ENCODE peak calls at places on chromosomes 2 and 18, in eight cellular contexts. One of them, this sample, is unnamed.

GRCh38 chr2:439540-440465 is 151.9 kb upstream of the ALKAL2 start:
- DNase-seq in Panc1: no peak
- DNase-seq in ovary: no peak
- DNase-seq in GM10248: no peak
- DNase-seq in adrenal gland: no peak
- DNase-seq in heart left ventricle: no peak
- DNase-seq in A549: no peak
- DNase-seq in BJ: no peak
- DNase-seq in this sample: no peak

GRCh38 chr2:30305235-30305634 is 73.9 kb downstream of the LBH start:
- DNase-seq in Panc1: no peak
- DNase-seq in ovary: no peak
- DNase-seq in GM10248: no peak
- DNase-seq in adrenal gland: no peak
- DNase-seq in heart left ventricle: no peak
- DNase-seq in A549: no peak
- DNase-seq in BJ: no peak
- DNase-seq in this sample: no peak

GRCh38 chr2:238235331-238235732 is 4.5 kb downstream of the HES6 start:
- DNase-seq in Panc1: no peak
- DNase-seq in ovary: no peak
- DNase-seq in GM10248: no peak
- DNase-seq in adrenal gland: peak; percentile 45
- DNase-seq in heart left ventricle: no peak
- DNase-seq in A549: no peak
- DNase-seq in BJ: no peak
- DNase-seq in this sample: no peak

GRCh38 chr2:182031956-182032355 is 46.3 kb downstream of the PPP1R1C start:
- DNase-seq in Panc1: no peak
- DNase-seq in ovary: no peak
- DNase-seq in GM10248: no peak
- DNase-seq in adrenal gland: no peak
- DNase-seq in heart left ventricle: no peak
- DNase-seq in A549: no peak
- DNase-seq in BJ: no peak
- DNase-seq in this sample: no peak

GRCh38 chr2:160555420-160555819 is 61.8 kb upstream of the RBMS1 start:
- DNase-seq in Panc1: no peak
- DNase-seq in ovary: no peak
- DNase-seq in GM10248: no peak
- DNase-seq in adrenal gland: no peak
- DNase-seq in heart left ventricle: no peak
- DNase-seq in A549: no peak
- DNase-seq in BJ: no peak
- DNase-seq in this sample: no peak

GRCh38 chr2:73283545-73284295 is 558 bp downstream of the FBXO41 start:
- DNase-seq in Panc1: no peak
- DNase-seq in ovary: no peak
- DNase-seq in GM10248: no peak
- DNase-seq in adrenal gland: no peak
- DNase-seq in heart left ventricle: no peak
- DNase-seq in A549: no peak
- DNase-seq in BJ: no peak
- DNase-seq in this sample: no peak

GRCh38 chr18:59395226-59396175 is 36.4 kb upstream of the LMAN1 start:
- DNase-seq in Panc1: no peak
- DNase-seq in ovary: no peak
- DNase-seq in GM10248: no peak
- DNase-seq in adrenal gland: no peak
- DNase-seq in heart left ventricle: no peak
- DNase-seq in A549: no peak
- DNase-seq in BJ: no peak
- DNase-seq in this sample: no peak

GRCh38 chr2:8851811-8852560 is 14.6 kb upstream of the KIDINS220 start:
- DNase-seq in Panc1: no peak
- DNase-seq in ovary: no peak
- DNase-seq in GM10248: no peak
- DNase-seq in adrenal gland: no peak
- DNase-seq in heart left ventricle: no peak
- DNase-seq in A549: no peak
- DNase-seq in BJ: no peak
- DNase-seq in this sample: no peak

GRCh38 chr18:39494211-39494896 is 1928.8 kb upstream of the CELF4 start:
- DNase-seq in Panc1: no peak
- DNase-seq in ovary: no peak
- DNase-seq in GM10248: no peak
- DNase-seq in adrenal gland: no peak
- DNase-seq in heart left ventricle: no peak
- DNase-seq in A549: no peak
- DNase-seq in BJ: no peak
- DNase-seq in this sample: no peak

GRCh38 chr2:120308038-120308910 is 37.7 kb upstream of the INHBB start:
- DNase-seq in Panc1: no peak
- DNase-seq in ovary: no peak
- DNase-seq in GM10248: peak; percentile 61
- DNase-seq in adrenal gland: no peak
- DNase-seq in heart left ventricle: no peak
- DNase-seq in A549: no peak
- DNase-seq in BJ: no peak
- DNase-seq in this sample: no peak

GRCh38 chr2:133607679-133608078 is 39.4 kb upstream of the NCKAP5 start:
- DNase-seq in Panc1: no peak
- DNase-seq in ovary: no peak
- DNase-seq in GM10248: no peak
- DNase-seq in adrenal gland: no peak
- DNase-seq in heart left ventricle: no peak
- DNase-seq in A549: no peak
- DNase-seq in BJ: peak; percentile 26
- DNase-seq in this sample: peak; percentile 13

GRCh38 chr2:8633735-8634313 is 48.0 kb upstream of the ID2 start:
- DNase-seq in Panc1: no peak
- DNase-seq in ovary: no peak
- DNase-seq in GM10248: no peak
- DNase-seq in adrenal gland: no peak
- DNase-seq in heart left ventricle: no peak
- DNase-seq in A549: peak; percentile 98
- DNase-seq in BJ: peak; percentile 35
- DNase-seq in this sample: peak; percentile 92

GRCh38 chr2:102141915-102142828 is at the start of gene IL1R1:
- DNase-seq in Panc1: no peak
- DNase-seq in ovary: peak; percentile 89
- DNase-seq in GM10248: peak; percentile 36
- DNase-seq in adrenal gland: peak; percentile 79
- DNase-seq in heart left ventricle: peak; percentile 87
- DNase-seq in A549: peak; percentile 67
- DNase-seq in BJ: no peak
- DNase-seq in this sample: no peak

GRCh38 chr18:39500320-39500719 is 1934.7 kb upstream of the CELF4 start:
- DNase-seq in Panc1: no peak
- DNase-seq in ovary: no peak
- DNase-seq in GM10248: no peak
- DNase-seq in adrenal gland: no peak
- DNase-seq in heart left ventricle: no peak
- DNase-seq in A549: no peak
- DNase-seq in BJ: no peak
- DNase-seq in this sample: no peak

GRCh38 chr2:130819915-130820861 is 16.5 kb upstream of the ARHGEF4 start:
- DNase-seq in Panc1: no peak
- DNase-seq in ovary: peak; percentile 61
- DNase-seq in GM10248: no peak
- DNase-seq in adrenal gland: no peak
- DNase-seq in heart left ventricle: no peak
- DNase-seq in A549: no peak
- DNase-seq in BJ: no peak
- DNase-seq in this sample: no peak

DNA sequence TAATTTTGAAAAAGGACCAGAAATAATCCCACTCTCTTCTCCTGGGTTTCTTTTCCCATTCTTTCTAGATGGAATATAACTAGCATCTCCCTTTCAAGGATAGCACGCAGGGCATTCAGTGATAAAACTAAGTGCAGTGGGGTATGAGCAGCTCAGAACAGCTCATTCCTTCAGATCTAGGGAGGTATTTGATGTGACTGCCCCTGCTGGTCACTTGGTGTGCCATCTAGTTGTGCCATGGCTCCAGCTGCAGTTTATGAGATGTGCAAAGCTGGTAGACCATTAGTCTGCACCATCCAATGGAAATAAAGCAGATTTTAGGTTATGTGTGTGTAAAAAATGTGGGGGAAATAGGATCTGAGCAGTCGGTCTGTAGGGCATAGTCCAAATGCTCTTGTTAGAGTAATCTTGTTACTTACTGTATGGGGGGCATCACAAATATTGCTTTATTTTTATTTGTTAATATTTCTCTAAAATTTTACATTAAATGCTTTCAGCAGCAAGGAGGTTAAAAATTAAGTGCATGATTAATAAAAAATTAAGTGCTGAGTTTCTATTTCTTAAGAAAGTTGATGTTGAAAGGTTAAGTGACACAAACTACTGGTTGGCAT is 38.9 kb downstream of the CTAGE1 start:
- DNase-seq in Panc1: no peak
- DNase-seq in ovary: no peak
- DNase-seq in GM10248: no peak
- DNase-seq in adrenal gland: peak; percentile 72
- DNase-seq in heart left ventricle: peak; percentile 26
- DNase-seq in A549: peak; percentile 46
- DNase-seq in BJ: no peak
- DNase-seq in this sample: no peak
- TF ChIP-seq CTCF in Panc1: peak; percentile 69
- TF ChIP-seq CTCF in ovary: no peak
- TF ChIP-seq CTCF in GM10248: no peak
- TF ChIP-seq CTCF in adrenal gland: peak; percentile 43
- TF ChIP-seq CTCF in heart left ventricle: peak; percentile 57
- TF ChIP-seq CTCF in A549: peak; percentile 25
- TF ChIP-seq CTCF in BJ: peak; percentile 42
- TF ChIP-seq CTCF in this sample: peak; percentile 82

DNA sequence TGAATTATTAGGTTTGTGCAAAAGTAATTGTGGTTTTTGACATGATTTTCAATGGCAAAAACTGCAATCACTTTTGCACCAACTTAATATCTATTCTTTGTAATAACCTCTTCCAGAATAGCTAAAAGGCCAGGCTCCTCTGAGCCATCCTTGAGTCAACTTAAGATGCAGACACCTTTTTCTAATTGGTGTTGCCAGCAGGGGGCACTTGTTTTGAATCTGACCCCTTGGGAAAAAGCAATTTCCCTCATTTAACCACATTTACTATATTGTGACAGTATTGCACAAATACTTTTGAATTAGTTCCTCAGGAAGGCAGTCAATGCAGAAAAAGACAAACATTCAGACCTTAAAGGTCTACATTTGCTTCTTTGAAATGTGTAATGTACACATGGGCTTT is 78.6 kb upstream of the GALNT5 start:
- DNase-seq in Panc1: no peak
- DNase-seq in ovary: no peak
- DNase-seq in GM10248: no peak
- DNase-seq in adrenal gland: no peak
- DNase-seq in heart left ventricle: no peak
- DNase-seq in A549: no peak
- DNase-seq in BJ: no peak
- DNase-seq in this sample: no peak
- TF ChIP-seq CTCF in Panc1: no peak
- TF ChIP-seq CTCF in ovary: no peak
- TF ChIP-seq CTCF in GM10248: no peak
- TF ChIP-seq CTCF in adrenal gland: no peak
- TF ChIP-seq CTCF in heart left ventricle: no peak
- TF ChIP-seq CTCF in A549: peak; percentile 24
- TF ChIP-seq CTCF in BJ: no peak
- TF ChIP-seq CTCF in this sample: peak; percentile 39

GRCh38 chr2:10224734-10225133 is 78.0 kb upstream of the HPCAL1 start:
- DNase-seq in Panc1: no peak
- DNase-seq in ovary: peak; percentile 11
- DNase-seq in GM10248: no peak
- DNase-seq in adrenal gland: no peak
- DNase-seq in heart left ventricle: no peak
- DNase-seq in A549: no peak
- DNase-seq in BJ: no peak
- DNase-seq in this sample: no peak

GRCh38 chr2:10223471-10223870 is 79.2 kb upstream of the HPCAL1 start:
- DNase-seq in Panc1: no peak
- DNase-seq in ovary: no peak
- DNase-seq in GM10248: no peak
- DNase-seq in adrenal gland: no peak
- DNase-seq in heart left ventricle: no peak
- DNase-seq in A549: no peak
- DNase-seq in BJ: no peak
- DNase-seq in this sample: no peak

GRCh38 chr2:10221976-10222870 is 80.5 kb upstream of the HPCAL1 start:
- DNase-seq in Panc1: no peak
- DNase-seq in ovary: no peak
- DNase-seq in GM10248: no peak
- DNase-seq in adrenal gland: no peak
- DNase-seq in heart left ventricle: no peak
- DNase-seq in A549: no peak
- DNase-seq in BJ: no peak
- DNase-seq in this sample: no peak

GRCh38 chr2:10225291-10226031 is 77.2 kb upstream of the HPCAL1 start:
- DNase-seq in Panc1: no peak
- DNase-seq in ovary: peak; percentile 25
- DNase-seq in GM10248: no peak
- DNase-seq in adrenal gland: no peak
- DNase-seq in heart left ventricle: no peak
- DNase-seq in A549: no peak
- DNase-seq in BJ: no peak
- DNase-seq in this sample: no peak

GRCh38 chr2:10223932-10224720 is 78.6 kb upstream of the HPCAL1 start:
- DNase-seq in Panc1: no peak
- DNase-seq in ovary: peak; percentile 12
- DNase-seq in GM10248: no peak
- DNase-seq in adrenal gland: no peak
- DNase-seq in heart left ventricle: no peak
- DNase-seq in A549: no peak
- DNase-seq in BJ: no peak
- DNase-seq in this sample: no peak
- TF ChIP-seq CTCF in Panc1: no peak
- TF ChIP-seq CTCF in ovary: no peak
- TF ChIP-seq CTCF in GM10248: no peak
- TF ChIP-seq CTCF in adrenal gland: no peak
- TF ChIP-seq CTCF in heart left ventricle: no peak
- TF ChIP-seq CTCF in A549: no peak
- TF ChIP-seq CTCF in BJ: no peak
- TF ChIP-seq CTCF in this sample: no peak

DNA sequence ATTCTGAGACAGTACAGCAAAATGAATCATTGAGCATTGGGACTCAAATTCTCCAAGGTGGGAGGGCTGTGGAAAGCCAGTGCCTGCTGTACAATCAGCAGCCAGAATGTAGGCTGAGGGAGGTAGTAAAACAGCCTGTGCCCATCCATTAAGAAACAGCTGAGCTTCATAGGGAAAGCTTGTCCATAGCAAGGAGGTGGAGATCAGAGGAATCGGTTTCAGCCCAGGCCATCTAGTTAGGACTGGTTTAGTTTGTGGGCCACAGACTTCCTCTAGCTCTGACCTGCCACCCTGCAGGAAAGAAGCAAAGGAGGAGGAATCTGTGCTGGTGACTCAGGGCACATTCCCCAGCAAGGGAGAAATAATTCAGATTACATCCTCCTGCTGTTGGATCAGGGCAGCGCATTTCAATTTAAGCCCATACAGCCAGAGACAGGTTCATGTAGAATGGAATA is 333.4 kb downstream of the SETBP1 start:
- DNase-seq in Panc1: no peak
- DNase-seq in ovary: no peak
- DNase-seq in GM10248: no peak
- DNase-seq in adrenal gland: no peak
- DNase-seq in heart left ventricle: no peak
- DNase-seq in A549: peak; percentile 33
- DNase-seq in BJ: peak; percentile 41
- DNase-seq in this sample: peak; percentile 69
- TF ChIP-seq CTCF in Panc1: no peak
- TF ChIP-seq CTCF in ovary: no peak
- TF ChIP-seq CTCF in GM10248: no peak
- TF ChIP-seq CTCF in adrenal gland: no peak
- TF ChIP-seq CTCF in heart left ventricle: peak; percentile 69
- TF ChIP-seq CTCF in A549: peak; percentile 17
- TF ChIP-seq CTCF in BJ: peak; percentile 61
- TF ChIP-seq CTCF in this sample: peak; percentile 52

This sample was measured in epithelial cell of proximal tubule.